ENCODE peak calls at places on chromosome 20, in eight cellular contexts. I, X, M, N, T, Y, C and A are unnamed samples.

GRCh38 chr20:10077081-10077471 is 42.3 kb downstream of the ANKEF1 start:
- DNase-seq in Y (no peak), M (no peak), X (peak; percentile 62), C (no peak), T (no peak), N (no peak), I (peak; percentile 11), A (no peak)

GRCh38 chr20:10478205-10478604 is 43.1 kb downstream of the SLX4IP start:
- DNase-seq in X (no peak), T (no peak), Y (no peak), M (no peak), C (no peak), N (no peak), I (no peak), A (no peak)

GRCh38 chr20:17659801-17660200 is 22.2 kb downstream of the RRBP1 start:
- DNase-seq in Y (no peak), N (no peak), I (no peak), T (no peak), X (no peak), C (no peak), M (no peak), A (no peak)

GRCh38 chr20:49110767-49111694 is 64.9 kb downstream of the CSE1L start:
- DNase-seq in X (no peak), C (no peak), Y (no peak), M (no peak), T (no peak), N (no peak), I (no peak), A (no peak)

GRCh38 chr20:3165473-3166337 is 6.0 kb upstream of the FASTKD5 start:
- DNase-seq in N (no peak), C (no peak), X (no peak), T (no peak), M (no peak), Y (peak; percentile 57), I (no peak), A (no peak)

GRCh38 chr20:10352934-10353866 is 80.8 kb downstream of the MKKS start:
- DNase-seq in X (no peak), C (no peak), N (no peak), Y (no peak), M (no peak), I (no peak), T (no peak), A (no peak)

GRCh38 chr20:64201653-64202052 is 37.4 kb downstream of the MYT1 start:
- DNase-seq in T (no peak), Y (no peak), N (no peak), C (no peak), M (no peak), X (no peak), I (no peak), A (no peak)

GRCh38 chr20:38585404-38586180 is 4.6 kb downstream of the ADIG start:
- DNase-seq in T (no peak), X (no peak), M (no peak), N (no peak), Y (no peak), I (no peak), C (no peak), A (no peak)

GRCh38 chr20:63050406-63050805 is 43.6 kb upstream of the BHLHE23 start:
- DNase-seq in I (no peak), T (no peak), X (no peak), C (no peak), M (no peak), Y (no peak), N (no peak), A (no peak)

GRCh38 chr20:51044796-51045195 is 21.9 kb upstream of the KCNG1 start:
- DNase-seq in X (no peak), N (no peak), M (no peak), Y (no peak), T (no peak), I (no peak), C (no peak), A (no peak)

GRCh38 chr20:3452690-3453089 is 18.1 kb upstream of the ATRN start:
- DNase-seq in I (no peak), C (no peak), T (no peak), M (no peak), X (no peak), N (no peak), Y (no peak), A (no peak)

GRCh38 chr20:41443667-41444066 is 77.0 kb upstream of the EMILIN3 start:
- DNase-seq in T (no peak), Y (no peak), C (peak; percentile 29), M (peak; percentile 20), X (no peak), I (no peak), N (no peak), A (no peak)

GRCh38 chr20:346640-347316 is at the start of gene NRSN2:
- DNase-seq in X (peak; percentile 66), N (peak; percentile 59), T (no peak), C (no peak), I (peak; percentile 77), M (peak; percentile 80), Y (peak; percentile 57), A (peak; percentile 44)

GRCh38 chr20:32478576-32478975 is 106.6 kb downstream of the NOL4L start:
- DNase-seq in I (no peak), T (no peak), Y (no peak), C (no peak), M (no peak), N (no peak), X (no peak), A (no peak)

GRCh38 chr20:52190437-52191131 is 995 bp downstream of the ZFP64 start:
- DNase-seq in C (peak; percentile 26), N (peak; percentile 49), I (peak; percentile 34), T (no peak), X (peak; percentile 41), Y (no peak), M (peak; percentile 89), A (no peak)

GRCh38 chr20:5974531-5974930 is 24.1 kb downstream of the MCM8 start:
- DNase-seq in M (no peak), I (no peak), X (no peak), C (no peak), Y (no peak), N (no peak), T (no peak), A (no peak)

GRCh38 chr20:34915749-34916455 is 39.5 kb downstream of the ACSS2 start:
- DNase-seq in T (no peak), I (no peak), N (no peak), M (no peak), Y (no peak), X (no peak), C (no peak), A (no peak)

GRCh38 chr20:50283922-50284810 is 93.5 kb downstream of the CEBPB start:
- DNase-seq in T (no peak), I (no peak), Y (peak; percentile 74), M (peak; percentile 84), N (no peak), X (no peak), C (peak; percentile 36), A (no peak)

GRCh38 chr20:43583982-43584432 is 6.7 kb upstream of the IFT52 start:
- DNase-seq in X (no peak), T (no peak), C (no peak), Y (peak; percentile 54), N (no peak), M (peak; percentile 52), I (no peak), A (peak; percentile 86)

GRCh38 chr20:43991982-43992381 is 77.3 kb downstream of the TOX2 start:
- DNase-seq in M (no peak), X (no peak), T (no peak), Y (no peak), C (no peak), N (no peak), I (no peak), A (no peak)